ENCODE peak calls at places on chromosomes 5 and 9, in ten cellular contexts. One of them, this sample, is unnamed.

GRCh38 chr5:138952962-138953361 is 77.8 kb upstream of the LRRTM2 start:
- DNase-seq in RWPE2: peak
- DNase-seq in GDM1: no peak
- DNase-seq in mucosa of descending colon: peak
- DNase-seq in osteocyte: no peak
- DNase-seq in left lung: no peak
- DNase-seq in HL-60: no peak
- DNase-seq in small intestine: no peak
- DNase-seq in nephron progenitor cell: no peak
- DNase-seq in GM06990: no peak
- DNase-seq in this sample: no peak

GRCh38 chr5:124342027-124342471 is 404.4 kb downstream of the ZNF608 start:
- DNase-seq in osteocyte: no peak
- DNase-seq in RWPE2: no peak
- DNase-seq in HL-60: no peak
- DNase-seq in nephron progenitor cell: no peak
- DNase-seq in GM06990: no peak
- DNase-seq in GDM1: no peak
- DNase-seq in mucosa of descending colon: no peak
- DNase-seq in small intestine: no peak
- DNase-seq in left lung: no peak
- DNase-seq in this sample: no peak

GRCh38 chr5:88786217-88786560 is 96.8 kb downstream of the MEF2C start:
- DNase-seq in nephron progenitor cell: no peak
- DNase-seq in GM06990: no peak
- DNase-seq in mucosa of descending colon: no peak
- DNase-seq in left lung: no peak
- DNase-seq in GDM1: no peak
- DNase-seq in HL-60: no peak
- DNase-seq in osteocyte: no peak
- DNase-seq in small intestine: no peak
- DNase-seq in RWPE2: no peak
- DNase-seq in this sample: no peak

GRCh38 chr9:98519641-98520040 is 189.1 kb downstream of the GABBR2 start:
- DNase-seq in mucosa of descending colon: no peak
- DNase-seq in GM06990: no peak
- DNase-seq in small intestine: no peak
- DNase-seq in osteocyte: no peak
- DNase-seq in nephron progenitor cell: no peak
- DNase-seq in RWPE2: no peak
- DNase-seq in HL-60: no peak
- DNase-seq in GDM1: no peak
- DNase-seq in left lung: no peak
- DNase-seq in this sample: no peak

GRCh38 chr5:76368941-76369340 is 34.1 kb upstream of the IQGAP2 start:
- DNase-seq in GDM1: no peak
- DNase-seq in RWPE2: no peak
- DNase-seq in small intestine: no peak
- DNase-seq in osteocyte: no peak
- DNase-seq in nephron progenitor cell: no peak
- DNase-seq in left lung: no peak
- DNase-seq in mucosa of descending colon: no peak
- DNase-seq in HL-60: no peak
- DNase-seq in GM06990: no peak
- DNase-seq in this sample: no peak

GRCh38 chr9:95529910-95530309 is 13.1 kb upstream of the PTCH1 start:
- DNase-seq in HL-60: no peak
- DNase-seq in GDM1: no peak
- DNase-seq in mucosa of descending colon: no peak
- DNase-seq in RWPE2: no peak
- DNase-seq in osteocyte: no peak
- DNase-seq in left lung: no peak
- DNase-seq in GM06990: no peak
- DNase-seq in nephron progenitor cell: no peak
- DNase-seq in small intestine: no peak
- DNase-seq in this sample: no peak

GRCh38 chr5:132504746-132505145 is 14.2 kb upstream of the IRF1 start:
- DNase-seq in GM06990: no peak
- DNase-seq in left lung: no peak
- DNase-seq in mucosa of descending colon: no peak
- DNase-seq in GDM1: no peak
- DNase-seq in small intestine: peak
- DNase-seq in RWPE2: no peak
- DNase-seq in osteocyte: peak
- DNase-seq in HL-60: no peak
- DNase-seq in nephron progenitor cell: no peak
- DNase-seq in this sample: no peak

GRCh38 chr5:111584651-111585050 is 72.3 kb upstream of the STARD4 start:
- DNase-seq in HL-60: no peak
- DNase-seq in mucosa of descending colon: no peak
- DNase-seq in left lung: no peak
- DNase-seq in RWPE2: no peak
- DNase-seq in GM06990: no peak
- DNase-seq in osteocyte: no peak
- DNase-seq in small intestine: no peak
- DNase-seq in nephron progenitor cell: no peak
- DNase-seq in GDM1: no peak
- DNase-seq in this sample: no peak

GRCh38 chr9:6794936-6795335 is 37.2 kb downstream of the KDM4C start:
- DNase-seq in nephron progenitor cell: no peak
- DNase-seq in left lung: no peak
- DNase-seq in mucosa of descending colon: no peak
- DNase-seq in RWPE2: no peak
- DNase-seq in GDM1: no peak
- DNase-seq in HL-60: no peak
- DNase-seq in osteocyte: no peak
- DNase-seq in small intestine: no peak
- DNase-seq in GM06990: no peak
- DNase-seq in this sample: no peak

GRCh38 chr5:116472274-116472673 is 102.3 kb downstream of the SEMA6A start:
- DNase-seq in osteocyte: no peak
- DNase-seq in nephron progenitor cell: no peak
- DNase-seq in RWPE2: no peak
- DNase-seq in mucosa of descending colon: no peak
- DNase-seq in left lung: no peak
- DNase-seq in HL-60: no peak
- DNase-seq in GM06990: no peak
- DNase-seq in GDM1: no peak
- DNase-seq in small intestine: no peak
- DNase-seq in this sample: no peak

GRCh38 chr5:109830955-109831502 is 141.3 kb downstream of the MAN2A1 start:
- DNase-seq in RWPE2: no peak
- DNase-seq in GDM1: no peak
- DNase-seq in nephron progenitor cell: no peak
- DNase-seq in small intestine: no peak
- DNase-seq in GM06990: no peak
- DNase-seq in left lung: no peak
- DNase-seq in mucosa of descending colon: no peak
- DNase-seq in osteocyte: no peak
- DNase-seq in HL-60: no peak
- DNase-seq in this sample: no peak

GRCh38 chr5:2566280-2566679 is 185.2 kb downstream of the IRX2 start:
- DNase-seq in HL-60: no peak
- DNase-seq in osteocyte: no peak
- DNase-seq in nephron progenitor cell: no peak
- DNase-seq in left lung: no peak
- DNase-seq in GM06990: no peak
- DNase-seq in mucosa of descending colon: no peak
- DNase-seq in small intestine: no peak
- DNase-seq in GDM1: no peak
- DNase-seq in RWPE2: no peak
- DNase-seq in this sample: no peak

GRCh38 chr9:87498046-87498815 is 564 bp downstream of the DAPK1 start:
- DNase-seq in RWPE2: no peak
- DNase-seq in small intestine: peak
- DNase-seq in osteocyte: peak
- DNase-seq in GDM1: no peak
- DNase-seq in nephron progenitor cell: peak
- DNase-seq in mucosa of descending colon: peak
- DNase-seq in GM06990: peak
- DNase-seq in HL-60: no peak
- DNase-seq in left lung: peak
- DNase-seq in this sample: no peak

GRCh38 chr9:93576296-93577044 is at the start of gene PHF2:
- DNase-seq in small intestine: no peak
- DNase-seq in GDM1: no peak
- DNase-seq in nephron progenitor cell: peak
- DNase-seq in GM06990: peak
- DNase-seq in HL-60: no peak
- DNase-seq in osteocyte: peak
- DNase-seq in mucosa of descending colon: no peak
- DNase-seq in left lung: no peak
- DNase-seq in RWPE2: no peak
- DNase-seq in this sample: no peak

This sample was measured in NCI-H1417 treated with DMSO at 0.1 percent for 48 hours.